ENCODE peak calls at places on chromosomes 12 and 14, in eight cellular contexts. One of them, this sample, is unnamed.

GRCh38 chr14:62645649-62646048 is 399.6 kb downstream of the KCNH5 start:
- DNase-seq in cardiac muscle cell: no peak
- DNase-seq in adrenal gland: no peak
- DNase-seq in mucosa of descending colon: no peak
- DNase-seq in progenitor cell of endocrine pancreas: no peak
- DNase-seq in fibroblast of mammary gland: peak
- DNase-seq in RWPE1: peak
- DNase-seq in ovary: no peak
- DNase-seq in this sample: no peak

GRCh38 chr12:2958432-2959193 is 584 bp upstream of the TEAD4 start:
- DNase-seq in cardiac muscle cell: peak
- DNase-seq in adrenal gland: peak
- DNase-seq in mucosa of descending colon: peak
- DNase-seq in progenitor cell of endocrine pancreas: no peak
- DNase-seq in fibroblast of mammary gland: peak
- DNase-seq in RWPE1: peak
- DNase-seq in ovary: peak
- DNase-seq in this sample: peak

GRCh38 chr14:100282766-100283419 is 23.4 kb downstream of the SLC25A29 start:
- DNase-seq in cardiac muscle cell: no peak
- DNase-seq in adrenal gland: peak
- DNase-seq in mucosa of descending colon: no peak
- DNase-seq in progenitor cell of endocrine pancreas: no peak
- DNase-seq in fibroblast of mammary gland: no peak
- DNase-seq in RWPE1: no peak
- DNase-seq in ovary: no peak
- DNase-seq in this sample: no peak

GRCh38 chr14:68791078-68791983 is 1.5 kb downstream of the ZFP36L1 start:
- DNase-seq in cardiac muscle cell: peak
- DNase-seq in adrenal gland: peak
- DNase-seq in mucosa of descending colon: peak
- DNase-seq in progenitor cell of endocrine pancreas: no peak
- DNase-seq in fibroblast of mammary gland: no peak
- DNase-seq in RWPE1: no peak
- DNase-seq in ovary: no peak
- DNase-seq in this sample: no peak

GRCh38 chr12:57840701-57841100 is 5.8 kb downstream of the CTDSP2 start:
- DNase-seq in cardiac muscle cell: peak
- DNase-seq in adrenal gland: peak
- DNase-seq in mucosa of descending colon: peak
- DNase-seq in progenitor cell of endocrine pancreas: no peak
- DNase-seq in fibroblast of mammary gland: no peak
- DNase-seq in RWPE1: no peak
- DNase-seq in ovary: no peak
- DNase-seq in this sample: no peak

GRCh38 chr12:131615316-131616053 is 95.4 kb upstream of the SFSWAP start:
- DNase-seq in cardiac muscle cell: no peak
- DNase-seq in adrenal gland: no peak
- DNase-seq in mucosa of descending colon: no peak
- DNase-seq in progenitor cell of endocrine pancreas: no peak
- DNase-seq in fibroblast of mammary gland: no peak
- DNase-seq in RWPE1: no peak
- DNase-seq in ovary: no peak
- DNase-seq in this sample: no peak

GRCh38 chr14:105067140-105067968 is 2.1 kb upstream of the GPR132 start:
- DNase-seq in cardiac muscle cell: no peak
- DNase-seq in adrenal gland: no peak
- DNase-seq in mucosa of descending colon: no peak
- DNase-seq in progenitor cell of endocrine pancreas: no peak
- DNase-seq in fibroblast of mammary gland: peak
- DNase-seq in RWPE1: no peak
- DNase-seq in ovary: no peak
- DNase-seq in this sample: no peak

GRCh38 chr12:80183939-80184338 is 84.6 kb downstream of the OTOGL start:
- DNase-seq in cardiac muscle cell: peak
- DNase-seq in adrenal gland: no peak
- DNase-seq in mucosa of descending colon: no peak
- DNase-seq in progenitor cell of endocrine pancreas: no peak
- DNase-seq in fibroblast of mammary gland: no peak
- DNase-seq in RWPE1: no peak
- DNase-seq in ovary: no peak
- DNase-seq in this sample: no peak

GRCh38 chr14:69055125-69055524 is 76.0 kb upstream of the ACTN1 start:
- DNase-seq in cardiac muscle cell: peak
- DNase-seq in adrenal gland: no peak
- DNase-seq in mucosa of descending colon: no peak
- DNase-seq in progenitor cell of endocrine pancreas: no peak
- DNase-seq in fibroblast of mammary gland: peak
- DNase-seq in RWPE1: peak
- DNase-seq in ovary: no peak
- DNase-seq in this sample: no peak

GRCh38 chr14:73245401-73246325 is 8.4 kb downstream of the PAPLN start:
- DNase-seq in cardiac muscle cell: peak
- DNase-seq in adrenal gland: peak
- DNase-seq in mucosa of descending colon: peak
- DNase-seq in progenitor cell of endocrine pancreas: no peak
- DNase-seq in fibroblast of mammary gland: peak
- DNase-seq in RWPE1: peak
- DNase-seq in ovary: no peak
- DNase-seq in this sample: no peak

GRCh38 chr12:50186667-50187066 is 19.5 kb upstream of the CERS5 start:
- DNase-seq in cardiac muscle cell: peak
- DNase-seq in adrenal gland: no peak
- DNase-seq in mucosa of descending colon: no peak
- DNase-seq in progenitor cell of endocrine pancreas: no peak
- DNase-seq in fibroblast of mammary gland: peak
- DNase-seq in RWPE1: no peak
- DNase-seq in ovary: no peak
- DNase-seq in this sample: no peak

GRCh38 chr12:67276469-67276868 is 7.3 kb downstream of the CAND1 start:
- DNase-seq in cardiac muscle cell: no peak
- DNase-seq in adrenal gland: no peak
- DNase-seq in mucosa of descending colon: no peak
- DNase-seq in progenitor cell of endocrine pancreas: no peak
- DNase-seq in fibroblast of mammary gland: no peak
- DNase-seq in RWPE1: no peak
- DNase-seq in ovary: no peak
- DNase-seq in this sample: no peak

GRCh38 chr12:78651755-78652154 is 212.8 kb upstream of the SYT1 start:
- DNase-seq in cardiac muscle cell: no peak
- DNase-seq in adrenal gland: no peak
- DNase-seq in mucosa of descending colon: no peak
- DNase-seq in progenitor cell of endocrine pancreas: no peak
- DNase-seq in fibroblast of mammary gland: no peak
- DNase-seq in RWPE1: no peak
- DNase-seq in ovary: no peak
- DNase-seq in this sample: no peak

GRCh38 chr14:50109342-50109741 is 7.0 kb downstream of the VCPKMT start:
- DNase-seq in cardiac muscle cell: peak
- DNase-seq in adrenal gland: no peak
- DNase-seq in mucosa of descending colon: no peak
- DNase-seq in progenitor cell of endocrine pancreas: no peak
- DNase-seq in fibroblast of mammary gland: peak
- DNase-seq in RWPE1: no peak
- DNase-seq in ovary: no peak
- DNase-seq in this sample: no peak

GRCh38 chr12:105338954-105339353 is 8.5 kb downstream of the C12orf75 start:
- DNase-seq in cardiac muscle cell: no peak
- DNase-seq in adrenal gland: no peak
- DNase-seq in mucosa of descending colon: no peak
- DNase-seq in progenitor cell of endocrine pancreas: no peak
- DNase-seq in fibroblast of mammary gland: no peak
- DNase-seq in RWPE1: no peak
- DNase-seq in ovary: no peak
- DNase-seq in this sample: no peak

GRCh38 chr14:60658116-60658515 is 8.8 kb upstream of the SIX1 start:
- DNase-seq in cardiac muscle cell: no peak
- DNase-seq in adrenal gland: no peak
- DNase-seq in mucosa of descending colon: no peak
- DNase-seq in progenitor cell of endocrine pancreas: no peak
- DNase-seq in fibroblast of mammary gland: no peak
- DNase-seq in RWPE1: no peak
- DNase-seq in ovary: no peak
- DNase-seq in this sample: no peak

GRCh38 chr12:466039-466438 is 6.3 kb downstream of the B4GALNT3 start:
- DNase-seq in cardiac muscle cell: no peak
- DNase-seq in adrenal gland: peak
- DNase-seq in mucosa of descending colon: peak
- DNase-seq in progenitor cell of endocrine pancreas: no peak
- DNase-seq in fibroblast of mammary gland: no peak
- DNase-seq in RWPE1: no peak
- DNase-seq in ovary: no peak
- DNase-seq in this sample: no peak

GRCh38 chr12:127414186-127414585 is 852.8 kb upstream of the TMEM132C start:
- DNase-seq in cardiac muscle cell: no peak
- DNase-seq in adrenal gland: no peak
- DNase-seq in mucosa of descending colon: no peak
- DNase-seq in progenitor cell of endocrine pancreas: no peak
- DNase-seq in fibroblast of mammary gland: no peak
- DNase-seq in RWPE1: no peak
- DNase-seq in ovary: no peak
- DNase-seq in this sample: no peak

GRCh38 chr12:52600941-52601481 is at the start of gene KRT72:
- DNase-seq in cardiac muscle cell: no peak
- DNase-seq in adrenal gland: no peak
- DNase-seq in mucosa of descending colon: no peak
- DNase-seq in progenitor cell of endocrine pancreas: no peak
- DNase-seq in fibroblast of mammary gland: no peak
- DNase-seq in RWPE1: no peak
- DNase-seq in ovary: no peak
- DNase-seq in this sample: no peak

GRCh38 chr12:52741378-52742195 is 35.6 kb downstream of the KRT76 start:
- DNase-seq in cardiac muscle cell: peak
- DNase-seq in adrenal gland: peak
- DNase-seq in mucosa of descending colon: peak
- DNase-seq in progenitor cell of endocrine pancreas: peak
- DNase-seq in fibroblast of mammary gland: peak
- DNase-seq in RWPE1: peak
- DNase-seq in ovary: no peak
- DNase-seq in this sample: no peak

GRCh38 chr14:83071888-83072501 is 1538.3 kb upstream of the SEL1L start:
- DNase-seq in cardiac muscle cell: peak
- DNase-seq in adrenal gland: no peak
- DNase-seq in mucosa of descending colon: no peak
- DNase-seq in progenitor cell of endocrine pancreas: no peak
- DNase-seq in fibroblast of mammary gland: peak
- DNase-seq in RWPE1: no peak
- DNase-seq in ovary: no peak
- DNase-seq in this sample: no peak

GRCh38 chr14:85214471-85214870 is 315.5 kb upstream of the FLRT2 start:
- DNase-seq in cardiac muscle cell: peak
- DNase-seq in adrenal gland: no peak
- DNase-seq in mucosa of descending colon: no peak
- DNase-seq in progenitor cell of endocrine pancreas: no peak
- DNase-seq in fibroblast of mammary gland: peak
- DNase-seq in RWPE1: no peak
- DNase-seq in ovary: no peak
- DNase-seq in this sample: no peak

GRCh38 chr12:99267038-99267437 is 380.5 kb upstream of the GARIN6 start:
- DNase-seq in cardiac muscle cell: no peak
- DNase-seq in adrenal gland: no peak
- DNase-seq in mucosa of descending colon: no peak
- DNase-seq in progenitor cell of endocrine pancreas: no peak
- DNase-seq in fibroblast of mammary gland: no peak
- DNase-seq in RWPE1: no peak
- DNase-seq in ovary: no peak
- DNase-seq in this sample: peak

DNA sequence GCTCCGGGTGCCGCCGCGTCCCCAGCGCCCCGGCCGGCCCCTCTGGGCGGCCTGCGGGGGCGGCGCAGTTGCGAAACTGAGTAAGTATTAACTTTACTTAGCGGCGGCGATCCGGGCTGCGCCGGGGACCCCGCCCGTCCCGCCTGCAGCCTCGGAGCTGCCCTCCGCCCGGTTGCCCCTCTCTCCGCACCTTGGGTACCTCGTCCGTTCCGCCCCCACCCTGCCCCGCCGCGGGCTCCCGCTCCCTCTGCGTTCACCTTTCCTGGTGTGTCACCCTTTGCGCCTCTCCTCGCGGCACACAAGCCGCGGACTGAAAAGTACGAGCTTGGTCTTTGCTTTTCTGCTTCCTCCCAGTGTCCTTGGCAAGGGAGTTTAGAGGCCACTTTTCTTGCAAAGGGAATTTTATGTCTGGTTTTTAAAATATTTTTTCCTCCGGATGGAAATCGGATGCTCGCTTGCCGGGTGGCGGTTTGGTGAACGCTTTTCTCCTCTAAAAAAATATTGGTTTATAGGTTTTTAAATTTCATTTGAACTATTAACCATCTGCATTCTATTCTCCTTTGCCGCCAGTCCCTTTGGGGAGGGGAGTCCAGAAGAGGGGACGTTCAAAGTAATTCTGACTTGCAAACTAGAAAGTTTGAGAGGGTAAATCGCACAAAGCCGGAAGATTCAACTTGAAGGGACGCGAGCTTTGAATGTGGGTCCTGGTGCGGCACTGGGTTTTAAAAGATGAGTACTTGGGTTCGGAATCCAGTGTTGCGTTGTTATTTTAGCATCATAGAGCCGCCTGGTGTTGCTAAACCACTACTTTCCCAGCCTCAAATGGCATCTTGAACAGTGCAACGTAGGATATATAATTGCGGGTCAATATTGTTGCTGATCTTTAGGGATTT is 833 bp downstream of the RASSF8 start:
- DNase-seq in cardiac muscle cell: peak
- DNase-seq in adrenal gland: peak
- DNase-seq in mucosa of descending colon: peak
- DNase-seq in progenitor cell of endocrine pancreas: peak
- DNase-seq in fibroblast of mammary gland: peak
- DNase-seq in RWPE1: peak
- DNase-seq in ovary: peak
- DNase-seq in this sample: no peak
- TF ChIP-seq CTCF in cardiac muscle cell: no peak
- TF ChIP-seq CTCF in adrenal gland: no peak
- TF ChIP-seq CTCF in mucosa of descending colon: no peak
- TF ChIP-seq CTCF in progenitor cell of endocrine pancreas: no peak
- TF ChIP-seq CTCF in fibroblast of mammary gland: peak
- TF ChIP-seq CTCF in RWPE1: no peak
- TF ChIP-seq CTCF in ovary: peak
- TF ChIP-seq CTCF in this sample: peak

GRCh38 chr12:93892431-93893210 is 215.4 kb downstream of the CRADD start:
- DNase-seq in cardiac muscle cell: no peak
- DNase-seq in adrenal gland: no peak
- DNase-seq in mucosa of descending colon: no peak
- DNase-seq in progenitor cell of endocrine pancreas: no peak
- DNase-seq in fibroblast of mammary gland: no peak
- DNase-seq in RWPE1: no peak
- DNase-seq in ovary: no peak
- DNase-seq in this sample: no peak
- TF ChIP-seq CTCF in cardiac muscle cell: no peak
- TF ChIP-seq CTCF in adrenal gland: no peak
- TF ChIP-seq CTCF in mucosa of descending colon: no peak
- TF ChIP-seq CTCF in progenitor cell of endocrine pancreas: no peak
- TF ChIP-seq CTCF in fibroblast of mammary gland: no peak
- TF ChIP-seq CTCF in RWPE1: no peak
- TF ChIP-seq CTCF in ovary: no peak
- TF ChIP-seq CTCF in this sample: no peak

GRCh38 chr12:56080556-56081138 is 682 bp downstream of the ERBB3 start:
- DNase-seq in cardiac muscle cell: no peak
- DNase-seq in adrenal gland: no peak
- DNase-seq in mucosa of descending colon: peak
- DNase-seq in progenitor cell of endocrine pancreas: peak
- DNase-seq in fibroblast of mammary gland: no peak
- DNase-seq in RWPE1: no peak
- DNase-seq in ovary: no peak
- DNase-seq in this sample: no peak
- TF ChIP-seq CTCF in cardiac muscle cell: no peak
- TF ChIP-seq CTCF in adrenal gland: no peak
- TF ChIP-seq CTCF in mucosa of descending colon: no peak
- TF ChIP-seq CTCF in progenitor cell of endocrine pancreas: peak
- TF ChIP-seq CTCF in fibroblast of mammary gland: no peak
- TF ChIP-seq CTCF in RWPE1: no peak
- TF ChIP-seq CTCF in ovary: no peak
- TF ChIP-seq CTCF in this sample: peak

GRCh38 chr14:98321838-98322237 is 950.2 kb downstream of the BCL11B start:
- DNase-seq in cardiac muscle cell: no peak
- DNase-seq in adrenal gland: no peak
- DNase-seq in mucosa of descending colon: no peak
- DNase-seq in progenitor cell of endocrine pancreas: no peak
- DNase-seq in fibroblast of mammary gland: no peak
- DNase-seq in RWPE1: no peak
- DNase-seq in ovary: no peak
- DNase-seq in this sample: no peak
- TF ChIP-seq CTCF in cardiac muscle cell: no peak
- TF ChIP-seq CTCF in adrenal gland: no peak
- TF ChIP-seq CTCF in mucosa of descending colon: no peak
- TF ChIP-seq CTCF in progenitor cell of endocrine pancreas: no peak
- TF ChIP-seq CTCF in fibroblast of mammary gland: no peak
- TF ChIP-seq CTCF in RWPE1: no peak
- TF ChIP-seq CTCF in ovary: no peak
- TF ChIP-seq CTCF in this sample: no peak

This sample was measured in epithelial cell of proximal tubule.